ENCODE peak calls at places on chromosomes 5 and 9, in four cellular contexts. S is HEK293T, B is K562, W is HepG2. J is an unnamed sample.

GRCh38 chr9:18238254-18238653 is 235.7 kb upstream of the ADAMTSL1 start:
- DNase-seq in S (no peak), B (no peak), W (no peak), J (no peak)

GRCh38 chr5:56170557-56170956 is 62.6 kb downstream of the ANKRD55 start:
- DNase-seq in S (no peak), B (no peak), W (no peak), J (no peak)

GRCh38 chr5:132363431-132364112 is 5.9 kb upstream of the SLC22A5 start:
- DNase-seq in S (no peak), B (no peak), W (no peak), J (no peak)

GRCh38 chr5:16920109-16920816 is 15.8 kb downstream of the MYO10 start:
- DNase-seq in S (no peak), B (no peak), W (no peak), J (no peak)

GRCh38 chr9:109317311-109317978 is 3.4 kb downstream of the EPB41L4B start:
- DNase-seq in S (no peak), B (no peak), W (no peak), J (no peak)

GRCh38 chr5:137696481-137696880 is 39.4 kb downstream of the KLHL3 start:
- DNase-seq in S (no peak), B (no peak), W (no peak), J (no peak)

GRCh38 chr5:151406322-151406947 is 41.0 kb upstream of the SLC36A1 start:
- DNase-seq in S (peak; percentile 53), B (peak; percentile 19), W (peak; percentile 33), J (peak; percentile 24)

GRCh38 chr5:131814990-131815389 is 18.2 kb upstream of the FNIP1 start:
- DNase-seq in S (no peak), B (no peak), W (no peak), J (no peak)

GRCh38 chr5:64900618-64901017 is 131.9 kb downstream of the CWC27 start:
- DNase-seq in S (no peak), B (no peak), W (peak; percentile 62), J (no peak)

GRCh38 chr9:93600504-93600903 is 24.1 kb downstream of the PHF2 start:
- DNase-seq in S (no peak), B (no peak), W (no peak), J (no peak)

GRCh38 chr5:86909461-86909881 is 291.7 kb downstream of the COX7C start:
- DNase-seq in S (no peak), B (no peak), W (no peak), J (no peak)

GRCh38 chr9:82457959-82458358 is 469.4 kb downstream of the SPATA31D1 start:
- DNase-seq in S (no peak), B (no peak), W (no peak), J (no peak)

GRCh38 chr9:132412089-132412488 is 2.1 kb downstream of the CFAP77 start:
- DNase-seq in S (peak; percentile 50), B (peak; percentile 43), W (peak; percentile 10), J (peak; percentile 65)

GRCh38 chr9:97412628-97413382 is 909 bp downstream of the TDRD7 start:
- DNase-seq in S (peak; percentile 31), B (no peak), W (no peak), J (no peak)
- TF ChIP-seq ELF4 in S (peak; percentile 14), B (no peak), W (no peak), J (no peak)

DNA sequence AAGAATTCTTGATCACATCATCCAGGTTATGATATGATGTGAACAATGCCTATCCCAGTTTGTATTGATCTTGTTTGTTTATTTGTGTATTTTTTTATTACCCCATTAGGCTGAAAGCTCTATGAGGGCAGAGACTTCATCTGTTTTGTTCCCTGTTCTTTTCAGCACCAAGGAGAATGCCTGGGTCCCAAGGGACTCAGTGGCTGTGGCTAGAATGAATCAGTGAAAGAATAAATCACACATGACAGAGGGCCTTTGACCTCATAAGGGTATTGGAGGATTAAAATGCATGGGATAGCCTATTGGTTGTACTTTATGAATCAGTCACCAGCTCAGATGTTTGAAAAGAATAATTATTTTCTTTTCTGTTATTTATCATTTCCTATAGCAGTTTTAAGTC is 292.2 kb downstream of the GAS1 start:
- DNase-seq in S (no peak), B (no peak), W (no peak), J (no peak)
- TF ChIP-seq ELF4 in S (no peak), B (no peak), W (no peak), J (no peak)

DNA sequence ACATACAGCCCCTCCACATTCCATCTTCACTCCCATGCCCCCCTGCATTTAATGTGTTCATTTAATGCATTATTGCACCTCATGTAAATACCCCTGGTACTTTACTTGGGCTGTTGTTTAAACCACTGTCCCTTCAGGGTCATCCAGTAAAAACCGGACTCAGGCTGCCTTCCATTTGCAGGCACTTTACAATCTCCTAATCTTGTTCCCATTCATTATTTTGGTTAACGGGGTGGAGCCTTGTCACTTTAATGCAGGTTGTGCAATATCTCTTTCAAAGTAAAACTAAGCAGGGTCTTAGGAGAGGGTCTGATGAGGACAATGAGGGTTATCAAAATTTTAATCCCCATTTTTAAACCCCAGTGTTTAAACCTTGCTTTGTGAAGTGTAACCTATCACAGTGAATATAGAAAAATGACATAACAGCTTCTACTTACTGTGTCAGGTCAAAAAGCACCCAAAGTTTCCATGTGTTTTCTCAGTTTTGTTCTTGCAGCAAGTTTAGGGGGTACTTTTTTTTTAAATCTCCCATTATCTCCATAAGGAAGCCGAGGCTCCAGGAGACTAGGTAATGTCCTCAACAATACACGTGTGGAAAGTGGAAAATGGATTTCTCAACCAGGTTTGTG is 54.0 kb upstream of the SPRY4 start:
- DNase-seq in S (no peak), B (no peak), W (no peak), J (no peak)
- TF ChIP-seq ELF4 in S (no peak), B (no peak), W (no peak), J (no peak)

DNA sequence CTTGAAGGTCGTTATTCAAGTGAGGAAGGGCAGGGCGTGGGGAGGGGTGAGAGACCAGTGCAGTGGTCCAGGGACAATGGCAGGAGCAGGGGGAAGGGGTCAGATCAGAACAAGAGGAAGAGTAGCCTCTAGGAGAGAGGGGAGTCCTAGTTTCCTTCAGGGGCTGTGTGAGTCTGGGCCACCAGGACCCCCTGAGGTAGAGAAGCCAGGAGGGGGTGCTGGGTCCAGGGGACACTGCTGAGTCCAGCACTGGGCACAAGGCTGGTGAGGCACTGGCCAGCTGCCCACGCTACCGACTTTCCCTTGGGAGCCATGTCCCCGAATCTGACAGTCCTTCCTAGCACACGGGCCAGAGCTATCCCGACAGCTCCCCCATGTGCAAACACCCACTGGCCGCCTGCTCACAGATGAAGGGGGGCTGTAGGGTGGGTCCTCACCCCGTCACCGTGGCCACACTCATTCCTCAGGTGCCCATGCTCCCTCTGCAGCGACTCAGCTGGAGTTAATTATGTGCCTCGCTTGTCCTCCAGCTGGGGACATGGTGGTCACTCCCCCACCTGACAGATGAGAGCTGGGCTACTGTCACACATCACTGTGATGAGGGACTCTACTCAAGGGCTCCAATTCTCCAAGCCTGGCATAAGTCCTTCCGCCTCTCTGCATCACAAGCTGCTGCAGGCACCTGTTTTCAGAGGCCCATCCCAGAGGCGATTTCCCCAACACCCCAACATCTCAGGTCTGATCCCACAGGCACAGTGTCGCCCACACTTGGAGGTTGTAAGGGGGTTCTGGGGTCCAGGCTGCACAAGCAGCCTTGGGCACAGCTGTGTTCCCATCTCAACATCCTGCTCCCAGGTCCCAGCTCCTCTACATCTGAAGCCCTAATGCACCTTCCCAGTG is 115.1 kb downstream of the GABBR2 start:
- DNase-seq in S (no peak), B (no peak), W (no peak), J (no peak)
- TF ChIP-seq ELF4 in S (no peak), B (no peak), W (no peak), J (no peak)

GRCh38 chr5:148176480-148176879 is 8.1 kb downstream of the SPINK14 start:
- DNase-seq in S (no peak), B (no peak), W (no peak), J (no peak)

DNA sequence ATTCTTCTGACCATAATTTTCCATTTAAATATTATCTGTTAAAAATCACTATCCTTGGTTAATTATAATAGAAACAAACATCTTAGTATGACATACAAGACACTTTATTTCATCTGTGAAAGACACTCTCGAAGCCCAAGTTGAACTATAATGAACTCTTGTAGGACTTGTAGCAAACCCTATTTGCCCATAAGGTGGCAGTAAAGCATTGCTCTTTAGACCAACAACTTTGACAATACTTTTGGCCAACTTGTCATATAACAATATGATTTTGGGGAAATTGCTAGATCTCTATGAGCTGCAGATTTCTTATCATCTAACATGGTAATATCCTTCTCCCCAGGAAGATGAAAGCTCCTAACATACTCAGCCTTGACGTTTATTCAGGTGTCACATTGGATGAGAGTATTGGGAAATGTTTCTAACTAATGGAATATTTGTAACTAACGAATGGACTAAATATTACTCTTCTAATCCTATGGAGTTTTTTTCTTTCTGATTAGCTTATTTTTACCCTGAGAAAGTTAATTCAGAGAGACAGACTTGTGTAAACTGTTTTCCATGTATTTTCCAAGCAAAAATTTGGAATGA is 11.0 kb downstream of the SPINK14 start:
- DNase-seq in S (peak; percentile 11), B (peak; percentile 6), W (peak; percentile 64), J (no peak)
- TF ChIP-seq ELF4 in S (no peak), B (no peak), W (no peak), J (no peak)

GRCh38 chr5:115419794-115420585 is 123.5 kb upstream of the CCDC112 start:
- DNase-seq in S (no peak), B (no peak), W (no peak), J (no peak)
- TF ChIP-seq ELF4 in S (no peak), B (no peak), W (no peak), J (no peak)

DNA sequence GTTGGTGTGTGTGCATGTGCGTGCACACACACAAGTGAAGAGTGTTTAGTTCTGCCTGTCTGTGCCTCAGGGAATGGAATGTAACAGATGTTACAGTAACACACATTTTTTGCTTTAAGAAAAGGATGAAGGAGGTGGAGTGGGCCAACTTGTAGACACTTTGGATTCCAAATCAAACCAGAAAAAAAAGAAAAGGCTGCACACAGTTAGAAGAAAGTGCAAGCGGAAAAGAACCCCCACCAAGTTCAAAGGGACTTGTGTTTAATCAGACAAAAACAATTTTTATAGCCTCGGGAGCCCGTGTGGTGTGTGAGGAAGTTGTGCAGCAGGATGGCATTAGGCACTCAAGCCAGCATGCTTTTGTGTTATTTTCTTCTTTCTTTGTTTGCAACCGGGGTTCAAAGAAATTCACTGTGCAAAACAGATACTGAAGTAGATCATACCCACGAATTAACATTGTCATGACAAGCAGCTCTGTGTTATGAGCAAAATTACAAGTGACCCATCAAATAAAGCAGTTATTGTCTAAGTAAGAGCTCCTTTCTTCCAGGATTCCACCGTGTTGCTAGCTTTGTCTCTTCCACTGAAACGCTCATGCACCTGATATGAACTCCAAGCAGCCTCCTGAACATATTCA is 189.5 kb downstream of the SEMA5A start:
- DNase-seq in S (no peak), B (no peak), W (no peak), J (no peak)
- TF ChIP-seq ELF4 in S (no peak), B (no peak), W (no peak), J (no peak)

GRCh38 chr9:118306773-118307172 is 602.6 kb downstream of the TLR4 start:
- DNase-seq in S (no peak), B (no peak), W (no peak), J (no peak)
- TF ChIP-seq ELF4 in S (no peak), B (no peak), W (no peak), J (no peak)

DNA sequence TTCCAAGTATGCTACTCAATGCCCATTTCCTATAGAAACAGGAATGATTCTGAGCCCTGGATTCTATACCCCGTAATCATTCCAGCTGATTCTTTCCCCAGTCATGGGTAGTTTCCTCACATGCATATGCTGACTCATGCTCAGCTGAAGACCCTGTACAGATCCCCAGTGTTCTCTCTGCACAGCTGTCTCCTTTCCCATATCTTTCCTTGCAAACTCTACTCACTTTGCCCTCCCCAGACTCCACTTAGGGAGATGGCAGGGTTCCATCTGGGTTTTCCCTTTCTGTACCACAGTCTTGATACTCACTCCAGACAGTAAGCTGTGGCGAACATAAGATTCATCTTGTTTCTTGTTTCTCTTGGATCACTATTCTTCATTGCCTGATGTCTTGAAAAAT is 357.6 kb downstream of the RAB3C start:
- DNase-seq in S (no peak), B (no peak), W (no peak), J (no peak)
- TF ChIP-seq ELF4 in S (no peak), B (no peak), W (no peak), J (no peak)

GRCh38 chr5:82499845-82500244 is 221.7 kb upstream of the RPS23 start:
- DNase-seq in S (no peak), B (no peak), W (no peak), J (no peak)
- TF ChIP-seq ELF4 in S (no peak), B (no peak), W (no peak), J (no peak)

J was measured in WTC11.